ENCODE peak calls at places on chromosomes 6 and 20, in six cellular contexts. One of them, this sample, is unnamed.

GRCh38 chr20:48618631-48619030 is 209.2 kb downstream of the PREX1 start:
- DNase-seq in occipital lobe: no peak
- DNase-seq in C1 segment of cervical spinal cord: no peak
- DNase-seq in stimulated activated CD8-positive, alpha-beta memory T cell treated with anti-CD3 and anti-CD28 coated beads, Interleukin-7, amount 100 ng/mL, for 1 hour: no peak
- DNase-seq in nucleus accumbens: no peak
- DNase-seq in MM.1S: no peak
- DNase-seq in this sample: no peak

GRCh38 chr20:4108495-4109306 is 93.3 kb upstream of the RNF24 start:
- DNase-seq in occipital lobe: peak
- DNase-seq in C1 segment of cervical spinal cord: peak
- DNase-seq in stimulated activated CD8-positive, alpha-beta memory T cell treated with anti-CD3 and anti-CD28 coated beads, Interleukin-7, amount 100 ng/mL, for 1 hour: peak
- DNase-seq in nucleus accumbens: peak
- DNase-seq in MM.1S: peak
- DNase-seq in this sample: peak

GRCh38 chr20:22581437-22582385 is 2.7 kb downstream of the FOXA2 start:
- DNase-seq in occipital lobe: no peak
- DNase-seq in C1 segment of cervical spinal cord: no peak
- DNase-seq in stimulated activated CD8-positive, alpha-beta memory T cell treated with anti-CD3 and anti-CD28 coated beads, Interleukin-7, amount 100 ng/mL, for 1 hour: no peak
- DNase-seq in nucleus accumbens: no peak
- DNase-seq in MM.1S: no peak
- DNase-seq in this sample: no peak

GRCh38 chr6:47743744-47744143 is 38.1 kb upstream of the OPN5 start:
- DNase-seq in occipital lobe: no peak
- DNase-seq in C1 segment of cervical spinal cord: no peak
- DNase-seq in stimulated activated CD8-positive, alpha-beta memory T cell treated with anti-CD3 and anti-CD28 coated beads, Interleukin-7, amount 100 ng/mL, for 1 hour: no peak
- DNase-seq in nucleus accumbens: no peak
- DNase-seq in MM.1S: no peak
- DNase-seq in this sample: no peak

GRCh38 chr20:25317351-25318075 is 69.6 kb downstream of the PYGB start:
- DNase-seq in occipital lobe: no peak
- DNase-seq in C1 segment of cervical spinal cord: no peak
- DNase-seq in stimulated activated CD8-positive, alpha-beta memory T cell treated with anti-CD3 and anti-CD28 coated beads, Interleukin-7, amount 100 ng/mL, for 1 hour: no peak
- DNase-seq in nucleus accumbens: no peak
- DNase-seq in MM.1S: no peak
- DNase-seq in this sample: no peak

GRCh38 chr6:49980898-49981297 is 11.5 kb upstream of the DEFB113 start:
- DNase-seq in occipital lobe: no peak
- DNase-seq in C1 segment of cervical spinal cord: no peak
- DNase-seq in stimulated activated CD8-positive, alpha-beta memory T cell treated with anti-CD3 and anti-CD28 coated beads, Interleukin-7, amount 100 ng/mL, for 1 hour: no peak
- DNase-seq in nucleus accumbens: no peak
- DNase-seq in MM.1S: no peak
- DNase-seq in this sample: no peak

GRCh38 chr6:136550330-136551071 is at the start of gene MAP7:
- DNase-seq in occipital lobe: peak
- DNase-seq in C1 segment of cervical spinal cord: no peak
- DNase-seq in stimulated activated CD8-positive, alpha-beta memory T cell treated with anti-CD3 and anti-CD28 coated beads, Interleukin-7, amount 100 ng/mL, for 1 hour: peak
- DNase-seq in nucleus accumbens: peak
- DNase-seq in MM.1S: peak
- DNase-seq in this sample: no peak

GRCh38 chr20:1204061-1204460 is 807 bp downstream of the C20orf202 start:
- DNase-seq in occipital lobe: no peak
- DNase-seq in C1 segment of cervical spinal cord: no peak
- DNase-seq in stimulated activated CD8-positive, alpha-beta memory T cell treated with anti-CD3 and anti-CD28 coated beads, Interleukin-7, amount 100 ng/mL, for 1 hour: no peak
- DNase-seq in nucleus accumbens: no peak
- DNase-seq in MM.1S: no peak
- DNase-seq in this sample: no peak

GRCh38 chr20:11153819-11154218 is 480.0 kb upstream of the JAG1 start:
- DNase-seq in occipital lobe: no peak
- DNase-seq in C1 segment of cervical spinal cord: no peak
- DNase-seq in stimulated activated CD8-positive, alpha-beta memory T cell treated with anti-CD3 and anti-CD28 coated beads, Interleukin-7, amount 100 ng/mL, for 1 hour: no peak
- DNase-seq in nucleus accumbens: no peak
- DNase-seq in MM.1S: no peak
- DNase-seq in this sample: no peak

GRCh38 chr6:72890233-72890632 is 268.4 kb downstream of the KCNQ5 start:
- DNase-seq in occipital lobe: no peak
- DNase-seq in C1 segment of cervical spinal cord: no peak
- DNase-seq in stimulated activated CD8-positive, alpha-beta memory T cell treated with anti-CD3 and anti-CD28 coated beads, Interleukin-7, amount 100 ng/mL, for 1 hour: no peak
- DNase-seq in nucleus accumbens: no peak
- DNase-seq in MM.1S: no peak
- DNase-seq in this sample: no peak

GRCh38 chr6:164247106-164247505 is 832.6 kb downstream of the QKI start:
- DNase-seq in occipital lobe: peak
- DNase-seq in C1 segment of cervical spinal cord: no peak
- DNase-seq in stimulated activated CD8-positive, alpha-beta memory T cell treated with anti-CD3 and anti-CD28 coated beads, Interleukin-7, amount 100 ng/mL, for 1 hour: no peak
- DNase-seq in nucleus accumbens: peak
- DNase-seq in MM.1S: no peak
- DNase-seq in this sample: peak

GRCh38 chr6:136517582-136517981 is 32.6 kb downstream of the MAP7 start:
- DNase-seq in occipital lobe: no peak
- DNase-seq in C1 segment of cervical spinal cord: no peak
- DNase-seq in stimulated activated CD8-positive, alpha-beta memory T cell treated with anti-CD3 and anti-CD28 coated beads, Interleukin-7, amount 100 ng/mL, for 1 hour: no peak
- DNase-seq in nucleus accumbens: no peak
- DNase-seq in MM.1S: no peak
- DNase-seq in this sample: no peak

GRCh38 chr6:133568970-133569889 is 319.7 kb upstream of the TCF21 start:
- DNase-seq in occipital lobe: no peak
- DNase-seq in C1 segment of cervical spinal cord: no peak
- DNase-seq in stimulated activated CD8-positive, alpha-beta memory T cell treated with anti-CD3 and anti-CD28 coated beads, Interleukin-7, amount 100 ng/mL, for 1 hour: no peak
- DNase-seq in nucleus accumbens: no peak
- DNase-seq in MM.1S: peak
- DNase-seq in this sample: peak

GRCh38 chr20:41095110-41095969 is 42.0 kb upstream of the PLCG1 start:
- DNase-seq in occipital lobe: no peak
- DNase-seq in C1 segment of cervical spinal cord: no peak
- DNase-seq in stimulated activated CD8-positive, alpha-beta memory T cell treated with anti-CD3 and anti-CD28 coated beads, Interleukin-7, amount 100 ng/mL, for 1 hour: peak
- DNase-seq in nucleus accumbens: no peak
- DNase-seq in MM.1S: peak
- DNase-seq in this sample: peak

GRCh38 chr20:63847374-63848002 is 13.8 kb upstream of the ABHD16B start:
- DNase-seq in occipital lobe: no peak
- DNase-seq in C1 segment of cervical spinal cord: no peak
- DNase-seq in stimulated activated CD8-positive, alpha-beta memory T cell treated with anti-CD3 and anti-CD28 coated beads, Interleukin-7, amount 100 ng/mL, for 1 hour: no peak
- DNase-seq in nucleus accumbens: no peak
- DNase-seq in MM.1S: no peak
- DNase-seq in this sample: no peak

GRCh38 chr6:6820688-6821238 is 232.2 kb downstream of the LY86 start:
- DNase-seq in occipital lobe: no peak
- DNase-seq in C1 segment of cervical spinal cord: no peak
- DNase-seq in stimulated activated CD8-positive, alpha-beta memory T cell treated with anti-CD3 and anti-CD28 coated beads, Interleukin-7, amount 100 ng/mL, for 1 hour: no peak
- DNase-seq in nucleus accumbens: no peak
- DNase-seq in MM.1S: no peak
- DNase-seq in this sample: no peak

GRCh38 chr20:25309395-25310267 is 61.7 kb downstream of the PYGB start:
- DNase-seq in occipital lobe: no peak
- DNase-seq in C1 segment of cervical spinal cord: no peak
- DNase-seq in stimulated activated CD8-positive, alpha-beta memory T cell treated with anti-CD3 and anti-CD28 coated beads, Interleukin-7, amount 100 ng/mL, for 1 hour: no peak
- DNase-seq in nucleus accumbens: no peak
- DNase-seq in MM.1S: peak
- DNase-seq in this sample: peak

GRCh38 chr20:1711826-1712601 is 54.4 kb upstream of the SIRPG start:
- DNase-seq in occipital lobe: peak
- DNase-seq in C1 segment of cervical spinal cord: no peak
- DNase-seq in stimulated activated CD8-positive, alpha-beta memory T cell treated with anti-CD3 and anti-CD28 coated beads, Interleukin-7, amount 100 ng/mL, for 1 hour: no peak
- DNase-seq in nucleus accumbens: no peak
- DNase-seq in MM.1S: no peak
- DNase-seq in this sample: no peak

GRCh38 chr20:12617076-12617475 is 391.7 kb upstream of the SPTLC3 start:
- DNase-seq in occipital lobe: no peak
- DNase-seq in C1 segment of cervical spinal cord: no peak
- DNase-seq in stimulated activated CD8-positive, alpha-beta memory T cell treated with anti-CD3 and anti-CD28 coated beads, Interleukin-7, amount 100 ng/mL, for 1 hour: no peak
- DNase-seq in nucleus accumbens: no peak
- DNase-seq in MM.1S: peak
- DNase-seq in this sample: no peak

GRCh38 chr6:158648682-158649131 is 1.1 kb upstream of the SYTL3 start:
- DNase-seq in occipital lobe: no peak
- DNase-seq in C1 segment of cervical spinal cord: no peak
- DNase-seq in stimulated activated CD8-positive, alpha-beta memory T cell treated with anti-CD3 and anti-CD28 coated beads, Interleukin-7, amount 100 ng/mL, for 1 hour: no peak
- DNase-seq in nucleus accumbens: no peak
- DNase-seq in MM.1S: no peak
- DNase-seq in this sample: no peak

GRCh38 chr20:37643400-37643799 is 50.4 kb upstream of the CTNNBL1 start:
- DNase-seq in occipital lobe: no peak
- DNase-seq in C1 segment of cervical spinal cord: no peak
- DNase-seq in stimulated activated CD8-positive, alpha-beta memory T cell treated with anti-CD3 and anti-CD28 coated beads, Interleukin-7, amount 100 ng/mL, for 1 hour: no peak
- DNase-seq in nucleus accumbens: no peak
- DNase-seq in MM.1S: no peak
- DNase-seq in this sample: no peak

GRCh38 chr6:110705543-110705942 is 109.7 kb downstream of the CDK19 start:
- DNase-seq in occipital lobe: no peak
- DNase-seq in C1 segment of cervical spinal cord: no peak
- DNase-seq in stimulated activated CD8-positive, alpha-beta memory T cell treated with anti-CD3 and anti-CD28 coated beads, Interleukin-7, amount 100 ng/mL, for 1 hour: no peak
- DNase-seq in nucleus accumbens: no peak
- DNase-seq in MM.1S: no peak
- DNase-seq in this sample: no peak

GRCh38 chr6:145139895-145140294 is 595.4 kb downstream of the EPM2A start:
- DNase-seq in occipital lobe: no peak
- DNase-seq in C1 segment of cervical spinal cord: no peak
- DNase-seq in stimulated activated CD8-positive, alpha-beta memory T cell treated with anti-CD3 and anti-CD28 coated beads, Interleukin-7, amount 100 ng/mL, for 1 hour: no peak
- DNase-seq in nucleus accumbens: no peak
- DNase-seq in MM.1S: no peak
- DNase-seq in this sample: no peak

GRCh38 chr6:116969211-116969863 is 92.3 kb downstream of the RFX6 start:
- DNase-seq in occipital lobe: peak
- DNase-seq in C1 segment of cervical spinal cord: no peak
- DNase-seq in stimulated activated CD8-positive, alpha-beta memory T cell treated with anti-CD3 and anti-CD28 coated beads, Interleukin-7, amount 100 ng/mL, for 1 hour: no peak
- DNase-seq in nucleus accumbens: no peak
- DNase-seq in MM.1S: peak
- DNase-seq in this sample: no peak

GRCh38 chr20:31474097-31474436 is 860 bp downstream of the DEFB124 start:
- DNase-seq in occipital lobe: no peak
- DNase-seq in C1 segment of cervical spinal cord: no peak
- DNase-seq in stimulated activated CD8-positive, alpha-beta memory T cell treated with anti-CD3 and anti-CD28 coated beads, Interleukin-7, amount 100 ng/mL, for 1 hour: no peak
- DNase-seq in nucleus accumbens: no peak
- DNase-seq in MM.1S: peak
- DNase-seq in this sample: no peak

GRCh38 chr6:45591816-45592359 is 214.2 kb upstream of the SUPT3H start:
- DNase-seq in occipital lobe: no peak
- DNase-seq in C1 segment of cervical spinal cord: no peak
- DNase-seq in stimulated activated CD8-positive, alpha-beta memory T cell treated with anti-CD3 and anti-CD28 coated beads, Interleukin-7, amount 100 ng/mL, for 1 hour: no peak
- DNase-seq in nucleus accumbens: no peak
- DNase-seq in MM.1S: no peak
- DNase-seq in this sample: no peak

This sample was measured in hypothalamus.